ENCODE peak calls at places on chromosomes 12 and 14, in six cellular contexts. S is H9, B is A549, K is IMR-90, E is neural progenitor cell, T is HCT116. W is an unnamed sample.
A peak's percentile ranks its signal among the peaks of the same experiment; 100 is the strongest.

GRCh38 chr12:51323317-51323960 is 535 bp downstream of the BIN2 start:
- DNase-seq in S (no peak), B (no peak), K (no peak), E (no peak), T (no peak), W (no peak)

GRCh38 chr14:50272498-50272897 is 39.5 kb downstream of the L2HGDH start:
- DNase-seq in S (no peak), B (no peak), K (no peak), E (no peak), T (no peak), W (peak; percentile 7)

GRCh38 chr12:967641-968040 is 18.1 kb upstream of the RAD52 start:
- DNase-seq in S (no peak), B (no peak), K (no peak), E (no peak), T (no peak), W (no peak)

GRCh38 chr12:95548056-95548538 is 3.2 kb downstream of the USP44 start:
- DNase-seq in S (peak; percentile 61), B (no peak), K (no peak), E (peak; percentile 84), T (no peak), W (no peak)

GRCh38 chr14:36097356-36097755 is 79.2 kb downstream of the PTCSC3 start:
- DNase-seq in S (no peak), B (no peak), K (no peak), E (no peak), T (no peak), W (no peak)

GRCh38 chr12:9820281-9820930 is 6.9 kb upstream of the KLRF1 start:
- DNase-seq in S (no peak), B (no peak), K (no peak), E (no peak), T (no peak), W (no peak)

GRCh38 chr14:68702105-68702504 is 90.8 kb downstream of the ZFP36L1 start:
- DNase-seq in S (no peak), B (no peak), K (no peak), E (no peak), T (no peak), W (no peak)

GRCh38 chr12:14307004-14307403 is 58.5 kb upstream of the ATF7IP start:
- DNase-seq in S (no peak), B (no peak), K (no peak), E (no peak), T (no peak), W (no peak)

GRCh38 chr12:4174417-4174816 is 99.1 kb upstream of the CCND2 start:
- DNase-seq in S (no peak), B (no peak), K (no peak), E (peak; percentile 6), T (no peak), W (no peak)

GRCh38 chr12:7190268-7191055 is 976 bp downstream of the PEX5 start:
- DNase-seq in S (peak; percentile 59), B (peak; percentile 16), K (peak; percentile 6), E (peak; percentile 63), T (no peak), W (no peak)

GRCh38 chr12:107783406-107784376 is 9.2 kb downstream of the ASCL4 start:
- DNase-seq in S (no peak), B (no peak), K (no peak), E (no peak), T (no peak), W (no peak)

GRCh38 chr14:59490756-59491155 is 6.4 kb downstream of the JKAMP start:
- DNase-seq in S (no peak), B (no peak), K (no peak), E (no peak), T (no peak), W (no peak)

GRCh38 chr12:40331886-40332285 is 107.1 kb downstream of the LRRK2 start:
- DNase-seq in S (no peak), B (no peak), K (no peak), E (no peak), T (no peak), W (no peak)

GRCh38 chr12:124709722-124710656 is 142.6 kb upstream of the NCOR2 start:
- DNase-seq in S (no peak), B (no peak), K (peak; percentile 87), E (no peak), T (no peak), W (no peak)

GRCh38 chr12:41336041-41336552 is 148.0 kb downstream of the PDZRN4 start:
- DNase-seq in S (no peak), B (no peak), K (no peak), E (no peak), T (no peak), W (no peak)

GRCh38 chr12:68482660-68483059 is 128.0 kb upstream of the RAP1B start:
- DNase-seq in S (no peak), B (no peak), K (no peak), E (no peak), T (no peak), W (no peak)

GRCh38 chr12:54371328-54372112 is 7.2 kb upstream of the GPR84 start:
- DNase-seq in S (no peak), B (no peak), K (no peak), E (no peak), T (no peak), W (no peak)

GRCh38 chr12:54372113-54372806 is 8.0 kb upstream of the GPR84 start:
- DNase-seq in S (no peak), B (no peak), K (no peak), E (no peak), T (no peak), W (no peak)

GRCh38 chr12:54369597-54370217 is 5.4 kb upstream of the GPR84 start:
- DNase-seq in S (peak; percentile 51), B (no peak), K (no peak), E (no peak), T (no peak), W (no peak)

GRCh38 chr12:54368709-54369596 is 4.7 kb upstream of the GPR84 start:
- DNase-seq in S (peak; percentile 84), B (peak; percentile 87), K (peak; percentile 88), E (peak; percentile 92), T (peak; percentile 67), W (peak; percentile 91)

GRCh38 chr12:54370218-54370730 is 6.0 kb upstream of the GPR84 start:
- DNase-seq in S (peak; percentile 94), B (peak; percentile 90), K (peak; percentile 77), E (peak; percentile 92), T (no peak), W (peak; percentile 86)
- TF ChIP-seq CTCF in S (peak; percentile 98), B (peak; percentile 81), K (peak; percentile 96), E (peak; percentile 82), T (no peak), W (peak; percentile 80)

DNA sequence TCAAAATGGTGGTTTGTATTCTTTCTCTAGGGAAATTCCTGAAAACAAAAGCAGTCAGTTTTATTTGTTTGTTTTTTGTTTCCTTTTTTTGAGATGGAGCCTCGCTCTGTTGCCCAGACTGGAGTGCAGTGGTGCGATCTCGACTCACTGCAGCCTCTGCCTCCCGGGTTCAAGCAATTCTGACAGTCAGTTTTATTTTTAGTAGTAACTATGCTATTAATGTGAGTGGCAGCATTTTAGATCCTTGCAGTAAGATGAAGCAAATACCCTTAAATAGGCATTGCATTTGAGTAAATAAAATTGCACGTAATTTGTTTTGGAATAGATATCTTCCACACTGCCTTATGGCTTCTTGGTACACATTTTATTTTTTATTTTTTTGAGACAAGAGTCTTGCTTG is 23.6 kb downstream of the YY1 start:
- DNase-seq in S (no peak), B (no peak), K (no peak), E (no peak), T (no peak), W (no peak)
- H3K4me2 ChIP-seq in S (no peak overlapping the region), B (no peak overlapping the region), K (no peak overlapping the region), E (no peak overlapping the region), T (no peak overlapping the region), W (no peak overlapping the region)

DNA sequence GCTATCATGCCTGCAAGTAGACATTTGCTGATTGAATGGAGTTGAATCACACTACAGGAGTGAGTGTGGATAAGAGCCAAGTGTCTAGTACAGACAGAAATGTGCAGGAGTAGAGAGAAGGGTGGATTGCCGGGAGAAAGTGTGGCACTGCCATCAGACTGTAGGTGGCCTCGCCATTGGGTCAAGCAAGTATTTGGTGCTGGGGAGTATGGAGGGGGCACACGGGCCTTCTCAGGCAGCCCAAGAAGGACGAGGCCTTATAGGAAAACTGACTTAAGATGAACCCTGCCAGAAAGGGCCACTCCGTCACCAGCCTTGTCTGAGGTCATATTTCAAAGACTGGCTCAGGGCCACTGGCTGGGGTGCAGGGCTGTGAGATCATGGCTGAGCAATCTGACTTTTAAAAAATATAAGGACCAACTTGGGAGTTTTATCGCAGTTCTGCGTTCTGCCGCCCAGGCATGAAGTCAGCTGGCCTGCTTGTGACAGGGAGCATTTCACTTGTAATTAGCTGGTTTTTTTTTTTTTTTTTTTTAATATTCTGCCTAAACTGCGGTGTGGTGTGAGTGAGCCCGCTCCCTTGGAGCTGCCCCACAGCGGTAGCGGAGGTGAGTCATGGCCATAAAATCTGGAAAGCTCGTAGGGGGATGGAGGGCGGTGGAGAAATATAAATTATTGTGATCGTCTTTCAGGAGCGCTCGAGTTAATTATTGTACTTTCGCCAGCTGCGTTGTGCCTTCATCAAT is 231.7 kb downstream of the C12orf75 start:
- DNase-seq in S (peak; percentile 68), B (peak; percentile 89), K (peak; percentile 90), E (no peak), T (peak; percentile 76), W (peak; percentile 96)
- TF ChIP-seq CTCF in S (peak; percentile 28), B (no peak), K (no peak), E (no peak), T (no peak), W (peak; percentile 14)

GRCh38 chr12:83017001-83017400 is 330.3 kb downstream of the TMTC2 start:
- DNase-seq in S (no peak), B (no peak), K (no peak), E (peak; percentile 33), T (peak; percentile 13), W (no peak)

GRCh38 chr12:83018063-83018462 is 331.4 kb downstream of the TMTC2 start:
- DNase-seq in S (no peak), B (no peak), K (no peak), E (peak; percentile 81), T (no peak), W (no peak)

GRCh38 chr12:83015390-83016225 is 328.9 kb downstream of the TMTC2 start:
- DNase-seq in S (no peak), B (no peak), K (no peak), E (no peak), T (peak; percentile 23), W (no peak)

GRCh38 chr12:83016226-83016835 is 329.6 kb downstream of the TMTC2 start:
- DNase-seq in S (no peak), B (peak; percentile 62), K (peak; percentile 89), E (no peak), T (peak; percentile 79), W (peak; percentile 93)
- H3K4me2 ChIP-seq in S (no peak overlapping the region), B (peak overlapping the region; percentile 40), K (peak overlapping the region; percentile 64), E (no peak overlapping the region), T (peak overlapping the region; percentile 66), W (peak overlapping the region; percentile 79)

W was measured in PC-3.